ENCODE peak calls at places on chromosomes 3 and 15, in six cellular contexts. A is body of pancreas; S is CD8-positive, alpha-beta T cell; W is right atrium auricular region; G is astrocyte of the spinal cord; P is PC-3. V is an unnamed sample.

GRCh38 chr15:60373327-60373726 is 24.5 kb downstream of the ANXA2 start:
- DNase-seq in A (no peak), S (no peak), W (no peak), G (no peak), P (no peak), V (no peak)

GRCh38 chr3:134600166-134600670 is 50.6 kb downstream of the KY start:
- DNase-seq in A (no peak), S (no peak), W (no peak), G (peak), P (peak), V (no peak)

GRCh38 chr3:41900265-41900664 is 61.6 kb downstream of the ULK4 start:
- DNase-seq in A (no peak), S (no peak), W (no peak), G (peak), P (peak), V (peak)

GRCh38 chr3:166764698-166765318 is 615.3 kb downstream of the ZBBX start:
- DNase-seq in A (no peak), S (no peak), W (no peak), G (no peak), P (no peak), V (no peak)

GRCh38 chr15:57382222-57382621 is 5.9 kb downstream of the CGNL1 start:
- DNase-seq in A (peak), S (no peak), W (no peak), G (no peak), P (no peak), V (no peak)

GRCh38 chr15:39573844-39574243 is 7.0 kb upstream of the THBS1 start:
- DNase-seq in A (no peak), S (no peak), W (no peak), G (no peak), P (no peak), V (no peak)

GRCh38 chr3:142981108-142981507 is 17.6 kb upstream of the PAQR9 start:
- DNase-seq in A (no peak), S (no peak), W (no peak), G (no peak), P (no peak), V (no peak)

GRCh38 chr3:161107311-161107710 is 2.2 kb upstream of the B3GALNT1 start:
- DNase-seq in A (no peak), S (no peak), W (no peak), G (no peak), P (peak), V (no peak)

GRCh38 chr3:188900421-188900941 is 271.3 kb upstream of the TPRG1 start:
- DNase-seq in A (no peak), S (no peak), W (no peak), G (peak), P (peak), V (peak)

GRCh38 chr3:175672119-175672689 is 813.1 kb downstream of the NAALADL2 start:
- DNase-seq in A (no peak), S (no peak), W (no peak), G (peak), P (peak), V (peak)

GRCh38 chr3:132726341-132726823 is 4.2 kb upstream of the NPHP3 start:
- DNase-seq in A (no peak), S (no peak), W (no peak), G (peak), P (peak), V (no peak)

GRCh38 chr3:138640537-138640936 is 32.0 kb downstream of the FAIM start:
- DNase-seq in A (no peak), S (no peak), W (no peak), G (no peak), P (peak), V (no peak)

GRCh38 chr3:71786551-71786950 is 1.6 kb upstream of the PROK2 start:
- DNase-seq in A (no peak), S (no peak), W (no peak), G (no peak), P (no peak), V (no peak)

GRCh38 chr3:107578523-107578922 is 55.8 kb downstream of the BBX start:
- DNase-seq in A (no peak), S (no peak), W (no peak), G (no peak), P (no peak), V (no peak)

GRCh38 chr3:115164374-115165221 is 17.5 kb upstream of the ZBTB20 start:
- DNase-seq in A (no peak), S (no peak), W (no peak), G (peak), P (no peak), V (no peak)

GRCh38 chr3:16252243-16252978 is 12.3 kb downstream of the DPH3 start:
- DNase-seq in A (peak), S (no peak), W (no peak), G (no peak), P (no peak), V (no peak)

GRCh38 chr3:128681277-128681829 is 30.7 kb upstream of the RPN1 start:
- DNase-seq in A (no peak), S (no peak), W (no peak), G (no peak), P (no peak), V (no peak)

GRCh38 chr3:24318668-24319287 is 175.9 kb downstream of the THRB start:
- DNase-seq in A (no peak), S (no peak), W (no peak), G (peak), P (peak), V (no peak)

GRCh38 chr3:179760944-179761343 is 108.1 kb downstream of the USP13 start:
- DNase-seq in A (peak), S (no peak), W (no peak), G (peak), P (peak), V (peak)

GRCh38 chr3:122857019-122857418 is 62.1 kb downstream of the SLC49A4 start:
- DNase-seq in A (no peak), S (no peak), W (no peak), G (peak), P (no peak), V (peak)

GRCh38 chr3:128590948-128591347 is 59.7 kb downstream of the RPN1 start:
- DNase-seq in A (no peak), S (no peak), W (no peak), G (no peak), P (peak), V (no peak)

GRCh38 chr3:66227917-66228316 is 7.1 kb downstream of the SLC25A26 start:
- DNase-seq in A (no peak), S (no peak), W (no peak), G (no peak), P (no peak), V (no peak)

GRCh38 chr3:178517665-178518366 is 18.4 kb upstream of the KCNMB2 start:
- DNase-seq in A (no peak), S (no peak), W (no peak), G (no peak), P (no peak), V (no peak)

GRCh38 chr3:46127503-46127902 is 80.6 kb downstream of the CCR1 start:
- DNase-seq in A (no peak), S (no peak), W (no peak), G (peak), P (peak), V (peak)

GRCh38 chr3:16632395-16632794 is 27.2 kb upstream of the DAZL start:
- DNase-seq in A (no peak), S (no peak), W (no peak), G (no peak), P (no peak), V (no peak)

GRCh38 chr3:156694536-156694935 is 20.1 kb downstream of the TIPARP start:
- DNase-seq in A (no peak), S (no peak), W (no peak), G (no peak), P (peak), V (no peak)

GRCh38 chr3:63768888-63769287 is 50.2 kb upstream of the C3orf49 start:
- DNase-seq in A (no peak), S (no peak), W (no peak), G (no peak), P (no peak), V (no peak)
- H3K4me3 ChIP-seq in A (no peak), S (no peak), W (no peak), G (no peak), P (no peak), V (no peak)

GRCh38 chr15:31079519-31079918 is 22.0 kb downstream of the TRPM1 start:
- DNase-seq in A (no peak), S (no peak), W (peak), G (no peak), P (peak), V (no peak)
- H3K4me3 ChIP-seq in A (no peak), S (no peak), W (no peak), G (no peak), P (no peak), V (no peak)

DNA sequence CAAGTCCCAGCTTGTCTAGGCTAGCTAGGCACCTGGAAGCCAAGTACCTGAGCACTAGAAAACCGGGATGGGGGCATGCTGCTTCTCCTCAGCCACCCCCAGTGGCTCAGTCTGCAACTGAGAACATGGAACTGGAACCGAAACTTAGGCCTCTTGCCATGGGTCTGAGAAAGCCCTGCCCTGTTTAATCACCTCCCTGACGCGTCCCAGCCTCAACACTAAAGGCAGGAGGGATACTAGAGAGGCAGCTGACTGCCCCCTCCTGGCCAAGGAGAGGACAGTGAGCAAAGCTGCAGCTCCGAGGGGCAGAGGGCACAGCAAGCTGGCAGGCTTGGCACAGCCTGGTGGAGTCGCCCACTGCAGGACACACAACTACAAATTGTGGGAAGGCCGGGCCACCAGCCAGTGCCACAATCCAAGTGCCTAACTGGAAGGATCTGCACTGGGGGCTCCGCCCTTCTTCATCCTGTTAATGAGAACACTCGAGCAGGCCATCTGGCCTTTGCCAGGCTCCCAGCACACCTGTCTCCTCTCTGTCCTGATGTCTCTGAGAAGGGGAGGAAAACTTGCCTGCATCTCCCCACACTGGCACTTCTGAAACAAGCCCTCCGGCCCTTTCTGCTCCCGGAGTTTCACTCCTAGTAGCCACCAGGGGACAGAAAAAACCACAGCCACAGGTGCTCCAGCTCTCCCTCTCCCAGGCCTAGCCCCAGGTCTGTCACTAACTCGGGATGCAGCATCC is 53.7 kb downstream of the BDH1 start:
- DNase-seq in A (peak), S (no peak), W (no peak), G (peak), P (peak), V (no peak)
- H3K4me3 ChIP-seq in A (no peak), S (no peak), W (no peak), G (no peak), P (no peak), V (no peak)

DNA sequence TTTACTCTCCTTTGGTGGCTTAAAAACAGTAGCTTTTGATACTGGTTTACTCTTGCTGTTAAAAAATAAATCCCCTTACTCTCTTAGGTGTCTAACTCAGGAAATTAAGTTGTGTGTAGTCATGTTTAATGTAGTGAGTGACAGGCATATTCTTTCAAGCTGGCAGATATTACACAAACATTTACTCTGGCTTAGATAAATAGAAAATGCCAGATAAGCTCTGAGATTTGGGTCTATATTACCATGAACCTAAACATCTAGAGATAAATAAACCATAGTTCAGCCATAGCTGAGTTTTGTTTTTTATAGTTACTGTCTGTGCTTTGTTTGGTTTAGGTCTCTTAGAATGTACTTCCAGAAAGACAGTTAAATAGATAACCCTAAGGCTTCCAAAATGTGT is 2.4 kb downstream of the SEMA6D start:
- DNase-seq in A (no peak), S (no peak), W (no peak), G (no peak), P (peak), V (no peak)
- H3K4me3 ChIP-seq in A (no peak), S (no peak), W (peak), G (peak), P (no peak), V (no peak)

DNA sequence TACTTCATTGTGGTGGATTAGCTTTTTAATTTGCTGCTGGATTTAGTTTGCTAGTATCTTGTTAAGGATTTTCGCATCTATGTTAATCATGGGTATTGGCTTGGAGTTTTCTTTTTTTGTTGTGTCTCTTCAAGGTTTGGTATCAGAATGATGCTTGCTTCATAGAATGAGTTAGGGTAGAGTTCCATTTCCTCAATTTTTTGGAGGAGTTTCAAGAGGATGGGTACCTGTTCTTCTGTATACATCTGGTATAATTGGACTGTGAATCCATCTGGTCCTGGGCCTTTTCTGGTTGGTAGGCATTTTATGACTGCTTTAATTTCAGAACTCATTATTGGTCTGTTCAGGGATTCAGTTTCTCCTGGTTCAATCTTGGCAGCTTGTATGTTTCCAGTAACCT is 335.6 kb downstream of the EDEM1 start:
- DNase-seq in A (no peak), S (no peak), W (no peak), G (no peak), P (no peak), V (no peak)
- H3K4me3 ChIP-seq in A (no peak), S (no peak), W (no peak), G (no peak), P (no peak), V (no peak)

GRCh38 chr3:184739594-184740505 is 28.0 kb upstream of the MAGEF1 start:
- DNase-seq in A (no peak), S (no peak), W (no peak), G (no peak), P (no peak), V (no peak)

GRCh38 chr3:184741798-184742675 is 30.2 kb upstream of the MAGEF1 start:
- DNase-seq in A (no peak), S (no peak), W (no peak), G (no peak), P (no peak), V (no peak)

GRCh38 chr3:184742676-184743135 is 30.8 kb upstream of the MAGEF1 start:
- DNase-seq in A (no peak), S (no peak), W (no peak), G (no peak), P (no peak), V (no peak)

GRCh38 chr3:184740509-184741258 is 28.8 kb upstream of the MAGEF1 start:
- DNase-seq in A (no peak), S (no peak), W (no peak), G (peak), P (peak), V (no peak)

DNA sequence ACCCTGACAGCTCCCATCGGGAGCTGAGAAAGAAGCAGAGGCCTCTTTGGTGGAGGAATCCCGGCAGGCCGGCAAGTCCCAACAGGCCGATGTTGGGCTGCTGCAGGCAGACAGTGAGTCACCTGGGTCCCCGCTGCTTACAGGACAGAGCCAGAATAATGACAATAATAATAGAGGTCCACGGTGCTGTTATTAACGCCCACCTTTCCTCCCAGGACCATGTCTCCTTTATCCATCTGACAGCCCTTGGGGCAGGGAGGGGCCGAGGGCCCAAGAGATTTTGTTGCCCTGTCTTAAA is 29.3 kb upstream of the MAGEF1 start:
- DNase-seq in A (no peak), S (no peak), W (no peak), G (no peak), P (no peak), V (no peak)
- H3K4me3 ChIP-seq in A (no peak), S (no peak), W (no peak), G (no peak), P (no peak), V (no peak)

DNA sequence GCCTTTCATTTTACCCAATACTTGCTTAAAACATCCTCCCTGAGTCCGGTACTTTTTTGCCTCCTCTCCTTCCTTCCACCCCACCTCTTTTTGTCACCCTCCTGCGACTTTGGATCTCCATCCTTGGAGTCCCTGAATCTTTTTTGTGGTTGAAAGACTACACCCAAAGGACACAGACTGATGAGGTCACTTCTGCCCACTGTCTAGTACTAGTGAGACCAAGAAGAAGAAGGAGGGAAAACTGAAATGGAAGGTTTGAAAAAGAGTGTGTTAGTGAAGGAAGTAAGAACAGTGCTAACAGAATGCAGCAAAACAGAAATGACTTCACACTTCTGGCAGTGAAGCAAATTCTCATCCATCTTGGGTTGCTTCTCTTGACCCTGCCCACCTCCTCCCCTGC is 6.6 kb downstream of the B3GNT5 start:
- DNase-seq in A (no peak), S (no peak), W (no peak), G (no peak), P (no peak), V (no peak)
- H3K4me3 ChIP-seq in A (no peak), S (no peak), W (no peak), G (no peak), P (no peak), V (no peak)

V was measured in skeletal muscle cell.